ENCODE peak calls at places on chromosomes 13 and 19, in seven cellular contexts. One of them, this sample, is unnamed.

GRCh38 chr13:77022341-77022740 is 4.6 kb downstream of the FBXL3 start:
- DNase-seq in B cell: no peak
- DNase-seq in effector CD4-positive, alpha-beta T cell: no peak
- DNase-seq in GM06990: no peak
- DNase-seq in uterus: no peak
- DNase-seq in ureter: no peak
- DNase-seq in activated naive CD8-positive, alpha-beta T cell treated with anti-CD3 and anti-CD28 coated beads for 36 hours: no peak
- DNase-seq in this sample: no peak

GRCh38 chr13:43742911-43743310 is 43.9 kb downstream of the ENOX1 start:
- DNase-seq in effector CD4-positive, alpha-beta T cell: no peak
- DNase-seq in GM06990: no peak
- DNase-seq in activated naive CD8-positive, alpha-beta T cell treated with anti-CD3 and anti-CD28 coated beads for 36 hours: no peak
- DNase-seq in uterus: no peak
- DNase-seq in ureter: no peak
- DNase-seq in B cell: no peak
- DNase-seq in this sample: no peak

GRCh38 chr13:78618411-78618810 is 15.1 kb upstream of the POU4F1 start:
- DNase-seq in B cell: no peak
- DNase-seq in activated naive CD8-positive, alpha-beta T cell treated with anti-CD3 and anti-CD28 coated beads for 36 hours: no peak
- DNase-seq in GM06990: no peak
- DNase-seq in effector CD4-positive, alpha-beta T cell: no peak
- DNase-seq in ureter: no peak
- DNase-seq in uterus: no peak
- DNase-seq in this sample: no peak

GRCh38 chr13:46197299-46197975 is 14.3 kb upstream of the LRRC63 start:
- DNase-seq in activated naive CD8-positive, alpha-beta T cell treated with anti-CD3 and anti-CD28 coated beads for 36 hours: no peak
- DNase-seq in GM06990: no peak
- DNase-seq in effector CD4-positive, alpha-beta T cell: no peak
- DNase-seq in ureter: no peak
- DNase-seq in B cell: no peak
- DNase-seq in uterus: no peak
- DNase-seq in this sample: no peak

GRCh38 chr19:57689750-57690149 is 8.0 kb downstream of the ZNF551 start:
- DNase-seq in B cell: no peak
- DNase-seq in ureter: no peak
- DNase-seq in GM06990: no peak
- DNase-seq in effector CD4-positive, alpha-beta T cell: no peak
- DNase-seq in activated naive CD8-positive, alpha-beta T cell treated with anti-CD3 and anti-CD28 coated beads for 36 hours: no peak
- DNase-seq in uterus: no peak
- DNase-seq in this sample: no peak

GRCh38 chr13:81726037-81726726 is 1385.3 kb upstream of the SPRY2 start:
- DNase-seq in activated naive CD8-positive, alpha-beta T cell treated with anti-CD3 and anti-CD28 coated beads for 36 hours: no peak
- DNase-seq in effector CD4-positive, alpha-beta T cell: no peak
- DNase-seq in uterus: no peak
- DNase-seq in GM06990: no peak
- DNase-seq in ureter: no peak
- DNase-seq in B cell: no peak
- DNase-seq in this sample: no peak

GRCh38 chr13:60137911-60138570 is 25.7 kb downstream of the DIAPH3 start:
- DNase-seq in uterus: no peak
- DNase-seq in GM06990: no peak
- DNase-seq in activated naive CD8-positive, alpha-beta T cell treated with anti-CD3 and anti-CD28 coated beads for 36 hours: no peak
- DNase-seq in B cell: no peak
- DNase-seq in effector CD4-positive, alpha-beta T cell: no peak
- DNase-seq in ureter: no peak
- DNase-seq in this sample: no peak

GRCh38 chr13:48333976-48334375 is 30.4 kb downstream of the RB1 start:
- DNase-seq in uterus: no peak
- DNase-seq in ureter: peak; percentile 60
- DNase-seq in effector CD4-positive, alpha-beta T cell: no peak
- DNase-seq in activated naive CD8-positive, alpha-beta T cell treated with anti-CD3 and anti-CD28 coated beads for 36 hours: no peak
- DNase-seq in B cell: no peak
- DNase-seq in GM06990: no peak
- DNase-seq in this sample: no peak

GRCh38 chr19:1470864-1471513 is 8.0 kb downstream of the C19orf25 start:
- DNase-seq in GM06990: peak; percentile 34
- DNase-seq in effector CD4-positive, alpha-beta T cell: no peak
- DNase-seq in ureter: no peak
- DNase-seq in activated naive CD8-positive, alpha-beta T cell treated with anti-CD3 and anti-CD28 coated beads for 36 hours: no peak
- DNase-seq in uterus: no peak
- DNase-seq in B cell: no peak
- DNase-seq in this sample: no peak

GRCh38 chr13:56975647-56976046 is 165.1 kb upstream of the PRR20A start:
- DNase-seq in ureter: no peak
- DNase-seq in GM06990: no peak
- DNase-seq in uterus: no peak
- DNase-seq in activated naive CD8-positive, alpha-beta T cell treated with anti-CD3 and anti-CD28 coated beads for 36 hours: no peak
- DNase-seq in effector CD4-positive, alpha-beta T cell: no peak
- DNase-seq in B cell: no peak
- DNase-seq in this sample: no peak

GRCh38 chr13:90055121-90055520 is 1292.4 kb upstream of the MIR17HG start:
- DNase-seq in activated naive CD8-positive, alpha-beta T cell treated with anti-CD3 and anti-CD28 coated beads for 36 hours: no peak
- DNase-seq in GM06990: no peak
- DNase-seq in uterus: no peak
- DNase-seq in effector CD4-positive, alpha-beta T cell: no peak
- DNase-seq in B cell: no peak
- DNase-seq in ureter: no peak
- DNase-seq in this sample: no peak

GRCh38 chr13:29573190-29573589 is 22.3 kb downstream of the SLC7A1 start:
- DNase-seq in effector CD4-positive, alpha-beta T cell: no peak
- DNase-seq in GM06990: no peak
- DNase-seq in ureter: peak; percentile 56
- DNase-seq in uterus: peak; percentile 50
- DNase-seq in B cell: peak; percentile 24
- DNase-seq in activated naive CD8-positive, alpha-beta T cell treated with anti-CD3 and anti-CD28 coated beads for 36 hours: no peak
- DNase-seq in this sample: no peak

GRCh38 chr19:10858204-10858828 is 10.1 kb downstream of the C19orf38 start:
- DNase-seq in ureter: no peak
- DNase-seq in B cell: no peak
- DNase-seq in activated naive CD8-positive, alpha-beta T cell treated with anti-CD3 and anti-CD28 coated beads for 36 hours: peak; percentile 58
- DNase-seq in GM06990: no peak
- DNase-seq in effector CD4-positive, alpha-beta T cell: peak; percentile 17
- DNase-seq in uterus: no peak
- DNase-seq in this sample: peak; percentile 26

GRCh38 chr13:36862722-36863121 is 43.7 kb downstream of the RFXAP start:
- DNase-seq in ureter: no peak
- DNase-seq in activated naive CD8-positive, alpha-beta T cell treated with anti-CD3 and anti-CD28 coated beads for 36 hours: no peak
- DNase-seq in effector CD4-positive, alpha-beta T cell: no peak
- DNase-seq in B cell: no peak
- DNase-seq in uterus: no peak
- DNase-seq in GM06990: no peak
- DNase-seq in this sample: no peak

GRCh38 chr13:48429036-48429435 is 16.1 kb upstream of the LPAR6 start:
- DNase-seq in GM06990: no peak
- DNase-seq in activated naive CD8-positive, alpha-beta T cell treated with anti-CD3 and anti-CD28 coated beads for 36 hours: no peak
- DNase-seq in uterus: no peak
- DNase-seq in ureter: no peak
- DNase-seq in B cell: no peak
- DNase-seq in effector CD4-positive, alpha-beta T cell: no peak
- DNase-seq in this sample: no peak

GRCh38 chr19:4675346-4675745 is 5.2 kb upstream of the MYDGF start:
- DNase-seq in uterus: no peak
- DNase-seq in effector CD4-positive, alpha-beta T cell: no peak
- DNase-seq in GM06990: no peak
- DNase-seq in activated naive CD8-positive, alpha-beta T cell treated with anti-CD3 and anti-CD28 coated beads for 36 hours: no peak
- DNase-seq in B cell: no peak
- DNase-seq in ureter: no peak
- DNase-seq in this sample: no peak

GRCh38 chr19:14118165-14119051 is 846 bp upstream of the PRKACA start:
- DNase-seq in GM06990: peak; percentile 35
- DNase-seq in effector CD4-positive, alpha-beta T cell: peak; percentile 36
- DNase-seq in activated naive CD8-positive, alpha-beta T cell treated with anti-CD3 and anti-CD28 coated beads for 36 hours: peak; percentile 38
- DNase-seq in ureter: peak; percentile 83
- DNase-seq in B cell: peak; percentile 65
- DNase-seq in uterus: peak; percentile 87
- DNase-seq in this sample: peak; percentile 38

GRCh38 chr19:51664997-51665396 is 18.4 kb upstream of the SIGLEC14 start:
- DNase-seq in GM06990: no peak
- DNase-seq in effector CD4-positive, alpha-beta T cell: no peak
- DNase-seq in activated naive CD8-positive, alpha-beta T cell treated with anti-CD3 and anti-CD28 coated beads for 36 hours: no peak
- DNase-seq in B cell: no peak
- DNase-seq in uterus: no peak
- DNase-seq in ureter: no peak
- DNase-seq in this sample: no peak

GRCh38 chr19:14383556-14383897 is 2.3 kb downstream of the ADGRE5 start:
- DNase-seq in effector CD4-positive, alpha-beta T cell: no peak
- DNase-seq in activated naive CD8-positive, alpha-beta T cell treated with anti-CD3 and anti-CD28 coated beads for 36 hours: no peak
- DNase-seq in GM06990: no peak
- DNase-seq in B cell: no peak
- DNase-seq in uterus: no peak
- DNase-seq in ureter: no peak
- DNase-seq in this sample: peak; percentile 26

GRCh38 chr19:2497186-2497585 is 21.3 kb downstream of the GADD45B start:
- DNase-seq in activated naive CD8-positive, alpha-beta T cell treated with anti-CD3 and anti-CD28 coated beads for 36 hours: no peak
- DNase-seq in uterus: no peak
- DNase-seq in GM06990: no peak
- DNase-seq in ureter: no peak
- DNase-seq in effector CD4-positive, alpha-beta T cell: no peak
- DNase-seq in B cell: no peak
- DNase-seq in this sample: no peak

GRCh38 chr13:94351292-94352000 is 128.0 kb downstream of the DCT start:
- DNase-seq in ureter: no peak
- DNase-seq in uterus: no peak
- DNase-seq in activated naive CD8-positive, alpha-beta T cell treated with anti-CD3 and anti-CD28 coated beads for 36 hours: peak; percentile 8
- DNase-seq in B cell: no peak
- DNase-seq in effector CD4-positive, alpha-beta T cell: no peak
- DNase-seq in GM06990: no peak
- DNase-seq in this sample: no peak

GRCh38 chr19:13269348-13269747 is 119.1 kb downstream of the IER2 start:
- DNase-seq in B cell: no peak
- DNase-seq in uterus: no peak
- DNase-seq in effector CD4-positive, alpha-beta T cell: no peak
- DNase-seq in ureter: no peak
- DNase-seq in activated naive CD8-positive, alpha-beta T cell treated with anti-CD3 and anti-CD28 coated beads for 36 hours: no peak
- DNase-seq in GM06990: no peak
- DNase-seq in this sample: no peak

GRCh38 chr13:60019119-60019993 is 144.4 kb downstream of the DIAPH3 start:
- DNase-seq in B cell: no peak
- DNase-seq in GM06990: peak; percentile 27
- DNase-seq in ureter: no peak
- DNase-seq in effector CD4-positive, alpha-beta T cell: no peak
- DNase-seq in activated naive CD8-positive, alpha-beta T cell treated with anti-CD3 and anti-CD28 coated beads for 36 hours: no peak
- DNase-seq in uterus: no peak
- DNase-seq in this sample: no peak

GRCh38 chr19:54287456-54287855 is 6.5 kb upstream of the LILRB2 start:
- DNase-seq in GM06990: no peak
- DNase-seq in effector CD4-positive, alpha-beta T cell: no peak
- DNase-seq in ureter: no peak
- DNase-seq in uterus: no peak
- DNase-seq in B cell: no peak
- DNase-seq in activated naive CD8-positive, alpha-beta T cell treated with anti-CD3 and anti-CD28 coated beads for 36 hours: no peak
- DNase-seq in this sample: no peak

This sample was measured in T-helper 9 cell.